ENCODE peak calls at places on chromosomes 4 and X, in six cellular contexts. One of them, this sample, is unnamed.

GRCh38 chrX:137052641-137053235 is 18.9 kb upstream of the GPR101 start:
- DNase-seq in activated T-helper 1 cell treated with Interleukin-2 at 50 U/mL for 16 hours: peak
- DNase-seq in thoracic aorta: no peak
- DNase-seq in neural crest cell: no peak
- DNase-seq in mammary epithelial cell: no peak
- DNase-seq in lower lobe of right lung: no peak
- DNase-seq in this sample: no peak

GRCh38 chrX:41684940-41685339 is 3.8 kb upstream of the GPR34 start:
- DNase-seq in neural crest cell: no peak
- DNase-seq in activated T-helper 1 cell treated with Interleukin-2 at 50 U/mL for 16 hours: no peak
- DNase-seq in thoracic aorta: no peak
- DNase-seq in mammary epithelial cell: no peak
- DNase-seq in lower lobe of right lung: no peak
- DNase-seq in this sample: no peak

GRCh38 chrX:131821945-131822622 is 201.0 kb upstream of the STK26 start:
- DNase-seq in lower lobe of right lung: no peak
- DNase-seq in neural crest cell: no peak
- DNase-seq in thoracic aorta: no peak
- DNase-seq in activated T-helper 1 cell treated with Interleukin-2 at 50 U/mL for 16 hours: peak
- DNase-seq in mammary epithelial cell: peak
- DNase-seq in this sample: no peak

GRCh38 chr4:108830509-108831244 is 67.8 kb upstream of the ETNPPL start:
- DNase-seq in thoracic aorta: no peak
- DNase-seq in activated T-helper 1 cell treated with Interleukin-2 at 50 U/mL for 16 hours: no peak
- DNase-seq in lower lobe of right lung: peak
- DNase-seq in neural crest cell: no peak
- DNase-seq in mammary epithelial cell: no peak
- DNase-seq in this sample: no peak

GRCh38 chr4:10273030-10273429 is 156.4 kb upstream of the WDR1 start:
- DNase-seq in thoracic aorta: no peak
- DNase-seq in lower lobe of right lung: no peak
- DNase-seq in activated T-helper 1 cell treated with Interleukin-2 at 50 U/mL for 16 hours: no peak
- DNase-seq in mammary epithelial cell: peak
- DNase-seq in neural crest cell: no peak
- DNase-seq in this sample: no peak

GRCh38 chr4:28759064-28759463 is 1898.4 kb downstream of the STIM2 start:
- DNase-seq in mammary epithelial cell: no peak
- DNase-seq in activated T-helper 1 cell treated with Interleukin-2 at 50 U/mL for 16 hours: no peak
- DNase-seq in neural crest cell: no peak
- DNase-seq in lower lobe of right lung: no peak
- DNase-seq in thoracic aorta: no peak
- DNase-seq in this sample: no peak

GRCh38 chrX:154396948-154397887 is 959 bp upstream of the RPL10 start:
- DNase-seq in lower lobe of right lung: peak
- DNase-seq in neural crest cell: peak
- DNase-seq in thoracic aorta: no peak
- DNase-seq in mammary epithelial cell: peak
- DNase-seq in activated T-helper 1 cell treated with Interleukin-2 at 50 U/mL for 16 hours: peak
- DNase-seq in this sample: peak

GRCh38 chr4:6734165-6734786 is 18.3 kb downstream of the BLOC1S4 start:
- DNase-seq in lower lobe of right lung: no peak
- DNase-seq in neural crest cell: no peak
- DNase-seq in thoracic aorta: no peak
- DNase-seq in mammary epithelial cell: no peak
- DNase-seq in activated T-helper 1 cell treated with Interleukin-2 at 50 U/mL for 16 hours: no peak
- DNase-seq in this sample: no peak

GRCh38 chr4:27308379-27308778 is 447.7 kb downstream of the STIM2 start:
- DNase-seq in mammary epithelial cell: no peak
- DNase-seq in lower lobe of right lung: no peak
- DNase-seq in thoracic aorta: no peak
- DNase-seq in neural crest cell: no peak
- DNase-seq in activated T-helper 1 cell treated with Interleukin-2 at 50 U/mL for 16 hours: no peak
- DNase-seq in this sample: no peak

GRCh38 chr4:75598390-75598789 is 31.9 kb downstream of the CDKL2 start:
- DNase-seq in mammary epithelial cell: peak
- DNase-seq in lower lobe of right lung: no peak
- DNase-seq in thoracic aorta: no peak
- DNase-seq in activated T-helper 1 cell treated with Interleukin-2 at 50 U/mL for 16 hours: no peak
- DNase-seq in neural crest cell: no peak
- DNase-seq in this sample: no peak

GRCh38 chr4:32396504-32396903 is 1676.3 kb downstream of the PCDH7 start:
- DNase-seq in neural crest cell: no peak
- DNase-seq in mammary epithelial cell: no peak
- DNase-seq in thoracic aorta: no peak
- DNase-seq in activated T-helper 1 cell treated with Interleukin-2 at 50 U/mL for 16 hours: no peak
- DNase-seq in lower lobe of right lung: no peak
- DNase-seq in this sample: no peak

GRCh38 chr4:1785592-1785991 is 7.5 kb upstream of the FGFR3 start:
- DNase-seq in activated T-helper 1 cell treated with Interleukin-2 at 50 U/mL for 16 hours: no peak
- DNase-seq in thoracic aorta: no peak
- DNase-seq in neural crest cell: no peak
- DNase-seq in lower lobe of right lung: no peak
- DNase-seq in mammary epithelial cell: no peak
- DNase-seq in this sample: no peak

GRCh38 chrX:141619336-141619735 is 29.8 kb downstream of the SPANXA2 start:
- DNase-seq in activated T-helper 1 cell treated with Interleukin-2 at 50 U/mL for 16 hours: no peak
- DNase-seq in thoracic aorta: no peak
- DNase-seq in neural crest cell: no peak
- DNase-seq in lower lobe of right lung: no peak
- DNase-seq in mammary epithelial cell: no peak
- DNase-seq in this sample: no peak

GRCh38 chr4:140004580-140005314 is 149.2 kb downstream of the MAML3 start:
- DNase-seq in thoracic aorta: no peak
- DNase-seq in mammary epithelial cell: peak
- DNase-seq in lower lobe of right lung: peak
- DNase-seq in neural crest cell: peak
- DNase-seq in activated T-helper 1 cell treated with Interleukin-2 at 50 U/mL for 16 hours: no peak
- DNase-seq in this sample: no peak

GRCh38 chr4:152482211-152482610 is 53.7 kb downstream of the FBXW7 start:
- DNase-seq in neural crest cell: no peak
- DNase-seq in thoracic aorta: no peak
- DNase-seq in activated T-helper 1 cell treated with Interleukin-2 at 50 U/mL for 16 hours: no peak
- DNase-seq in mammary epithelial cell: no peak
- DNase-seq in lower lobe of right lung: no peak
- DNase-seq in this sample: no peak

GRCh38 chrX:69189972-69190371 is 24.7 kb upstream of the PJA1 start:
- DNase-seq in lower lobe of right lung: no peak
- DNase-seq in neural crest cell: peak
- DNase-seq in thoracic aorta: no peak
- DNase-seq in mammary epithelial cell: no peak
- DNase-seq in activated T-helper 1 cell treated with Interleukin-2 at 50 U/mL for 16 hours: no peak
- DNase-seq in this sample: no peak

GRCh38 chr4:144819591-144819990 is 173.6 kb downstream of the HHIP start:
- DNase-seq in mammary epithelial cell: no peak
- DNase-seq in lower lobe of right lung: no peak
- DNase-seq in neural crest cell: no peak
- DNase-seq in thoracic aorta: no peak
- DNase-seq in activated T-helper 1 cell treated with Interleukin-2 at 50 U/mL for 16 hours: no peak
- DNase-seq in this sample: no peak

GRCh38 chr4:27442146-27442545 is 581.5 kb downstream of the STIM2 start:
- DNase-seq in neural crest cell: no peak
- DNase-seq in lower lobe of right lung: no peak
- DNase-seq in activated T-helper 1 cell treated with Interleukin-2 at 50 U/mL for 16 hours: no peak
- DNase-seq in mammary epithelial cell: no peak
- DNase-seq in thoracic aorta: no peak
- DNase-seq in this sample: no peak

GRCh38 chrX:79081895-79082512 is 62.5 kb upstream of the GPR174 start:
- DNase-seq in thoracic aorta: no peak
- DNase-seq in mammary epithelial cell: peak
- DNase-seq in neural crest cell: peak
- DNase-seq in activated T-helper 1 cell treated with Interleukin-2 at 50 U/mL for 16 hours: peak
- DNase-seq in lower lobe of right lung: no peak
- DNase-seq in this sample: peak

GRCh38 chrX:64186974-64187761 is 18.3 kb downstream of the AMER1 start:
- DNase-seq in activated T-helper 1 cell treated with Interleukin-2 at 50 U/mL for 16 hours: no peak
- DNase-seq in lower lobe of right lung: no peak
- DNase-seq in neural crest cell: no peak
- DNase-seq in thoracic aorta: no peak
- DNase-seq in mammary epithelial cell: no peak
- DNase-seq in this sample: no peak

GRCh38 chr4:151276787-151277557 is at the start of gene PRSS48:
- DNase-seq in thoracic aorta: no peak
- DNase-seq in activated T-helper 1 cell treated with Interleukin-2 at 50 U/mL for 16 hours: no peak
- DNase-seq in mammary epithelial cell: peak
- DNase-seq in lower lobe of right lung: peak
- DNase-seq in neural crest cell: peak
- DNase-seq in this sample: peak

GRCh38 chr4:88202443-88202842 is 44.0 kb upstream of the ABCG2 start:
- DNase-seq in neural crest cell: no peak
- DNase-seq in thoracic aorta: no peak
- DNase-seq in mammary epithelial cell: no peak
- DNase-seq in activated T-helper 1 cell treated with Interleukin-2 at 50 U/mL for 16 hours: no peak
- DNase-seq in lower lobe of right lung: no peak
- DNase-seq in this sample: no peak

GRCh38 chr4:107956011-107956410 is 24.7 kb downstream of the CYP2U1 start:
- DNase-seq in neural crest cell: no peak
- DNase-seq in activated T-helper 1 cell treated with Interleukin-2 at 50 U/mL for 16 hours: no peak
- DNase-seq in thoracic aorta: no peak
- DNase-seq in mammary epithelial cell: peak
- DNase-seq in lower lobe of right lung: no peak
- DNase-seq in this sample: no peak

GRCh38 chr4:123649644-123650356 is 253.2 kb downstream of the SPRY1 start:
- DNase-seq in thoracic aorta: no peak
- DNase-seq in activated T-helper 1 cell treated with Interleukin-2 at 50 U/mL for 16 hours: no peak
- DNase-seq in lower lobe of right lung: no peak
- DNase-seq in mammary epithelial cell: peak
- DNase-seq in neural crest cell: no peak
- DNase-seq in this sample: no peak

GRCh38 chr4:119755599-119755998 is 127.0 kb upstream of the PDE5A start:
- DNase-seq in mammary epithelial cell: no peak
- DNase-seq in thoracic aorta: no peak
- DNase-seq in neural crest cell: no peak
- DNase-seq in lower lobe of right lung: no peak
- DNase-seq in activated T-helper 1 cell treated with Interleukin-2 at 50 U/mL for 16 hours: no peak
- DNase-seq in this sample: no peak

GRCh38 chr4:175066923-175067627 is 148.9 kb downstream of the ADAM29 start:
- DNase-seq in mammary epithelial cell: no peak
- DNase-seq in activated T-helper 1 cell treated with Interleukin-2 at 50 U/mL for 16 hours: no peak
- DNase-seq in thoracic aorta: no peak
- DNase-seq in neural crest cell: no peak
- DNase-seq in lower lobe of right lung: no peak
- DNase-seq in this sample: no peak